ENCODE peak calls at places on chromosomes 16 and 17, in five cellular contexts. One of them, this sample, is unnamed.

GRCh38 chr17:850828-851759 is 68.9 kb downstream of the MRM3 start:
- DNase-seq in K562: no peak
- DNase-seq in HepG2: no peak
- DNase-seq in H1: no peak
- DNase-seq in GM12878: no peak
- DNase-seq in this sample: no peak

GRCh38 chr17:40872416-40872815 is 5.4 kb upstream of the KRT12 start:
- DNase-seq in K562: no peak
- DNase-seq in HepG2: no peak
- DNase-seq in H1: no peak
- DNase-seq in GM12878: no peak
- DNase-seq in this sample: no peak

GRCh38 chr17:48150602-48151001 is 43.0 kb downstream of the SNX11 start:
- DNase-seq in K562: no peak
- DNase-seq in HepG2: no peak
- DNase-seq in H1: no peak
- DNase-seq in GM12878: no peak
- DNase-seq in this sample: no peak

GRCh38 chr16:85428899-85429775 is 184.0 kb upstream of the GSE1 start:
- DNase-seq in K562: no peak
- DNase-seq in HepG2: no peak
- DNase-seq in H1: peak
- DNase-seq in GM12878: no peak
- DNase-seq in this sample: peak

GRCh38 chr17:48244121-48244711 is 136.7 kb downstream of the SNX11 start:
- DNase-seq in K562: no peak
- DNase-seq in HepG2: no peak
- DNase-seq in H1: no peak
- DNase-seq in GM12878: no peak
- DNase-seq in this sample: no peak

GRCh38 chr17:1000597-1001490 is 3.9 kb downstream of the TIMM22 start:
- DNase-seq in K562: no peak
- DNase-seq in HepG2: peak
- DNase-seq in H1: no peak
- DNase-seq in GM12878: no peak
- DNase-seq in this sample: no peak

GRCh38 chr16:81558444-81559175 is 114.0 kb downstream of the CMIP start:
- DNase-seq in K562: peak
- DNase-seq in HepG2: peak
- DNase-seq in H1: no peak
- DNase-seq in GM12878: no peak
- DNase-seq in this sample: no peak

GRCh38 chr17:83055911-83056582 is 23.4 kb upstream of the METRNL start:
- DNase-seq in K562: no peak
- DNase-seq in HepG2: peak
- DNase-seq in H1: peak
- DNase-seq in GM12878: no peak
- DNase-seq in this sample: no peak

GRCh38 chr16:19228057-19228456 is 57.5 kb upstream of the CLEC19A start:
- DNase-seq in K562: no peak
- DNase-seq in HepG2: no peak
- DNase-seq in H1: no peak
- DNase-seq in GM12878: no peak
- DNase-seq in this sample: no peak

GRCh38 chr16:67644038-67644437 is 906 bp upstream of the CARMIL2 start:
- DNase-seq in K562: no peak
- DNase-seq in HepG2: no peak
- DNase-seq in H1: no peak
- DNase-seq in GM12878: no peak
- DNase-seq in this sample: no peak
- TF ChIP-seq ATF2 in K562: no peak
- TF ChIP-seq ATF2 in HepG2: no peak
- TF ChIP-seq ATF2 in H1: no peak
- TF ChIP-seq ATF2 in GM12878: no peak
- TF ChIP-seq ATF2 in this sample: no peak

GRCh38 chr17:80737106-80738019 is 192.7 kb downstream of the RPTOR start:
- DNase-seq in K562: no peak
- DNase-seq in HepG2: no peak
- DNase-seq in H1: no peak
- DNase-seq in GM12878: peak
- DNase-seq in this sample: no peak
- TF ChIP-seq ATF2 in K562: no peak
- TF ChIP-seq ATF2 in HepG2: no peak
- TF ChIP-seq ATF2 in H1: no peak
- TF ChIP-seq ATF2 in GM12878: peak
- TF ChIP-seq ATF2 in this sample: no peak

GRCh38 chr16:5354645-5355044 is 257.1 kb upstream of the EEF2KMT start:
- DNase-seq in K562: no peak
- DNase-seq in HepG2: no peak
- DNase-seq in H1: no peak
- DNase-seq in GM12878: no peak
- DNase-seq in this sample: no peak

GRCh38 chr16:5350118-5350517 is 252.5 kb upstream of the EEF2KMT start:
- DNase-seq in K562: no peak
- DNase-seq in HepG2: no peak
- DNase-seq in H1: no peak
- DNase-seq in GM12878: no peak
- DNase-seq in this sample: no peak

GRCh38 chr16:5349101-5349500 is 251.5 kb upstream of the EEF2KMT start:
- DNase-seq in K562: no peak
- DNase-seq in HepG2: peak
- DNase-seq in H1: no peak
- DNase-seq in GM12878: no peak
- DNase-seq in this sample: no peak

GRCh38 chr16:5347561-5347960 is 250.0 kb upstream of the EEF2KMT start:
- DNase-seq in K562: no peak
- DNase-seq in HepG2: no peak
- DNase-seq in H1: no peak
- DNase-seq in GM12878: no peak
- DNase-seq in this sample: no peak

DNA sequence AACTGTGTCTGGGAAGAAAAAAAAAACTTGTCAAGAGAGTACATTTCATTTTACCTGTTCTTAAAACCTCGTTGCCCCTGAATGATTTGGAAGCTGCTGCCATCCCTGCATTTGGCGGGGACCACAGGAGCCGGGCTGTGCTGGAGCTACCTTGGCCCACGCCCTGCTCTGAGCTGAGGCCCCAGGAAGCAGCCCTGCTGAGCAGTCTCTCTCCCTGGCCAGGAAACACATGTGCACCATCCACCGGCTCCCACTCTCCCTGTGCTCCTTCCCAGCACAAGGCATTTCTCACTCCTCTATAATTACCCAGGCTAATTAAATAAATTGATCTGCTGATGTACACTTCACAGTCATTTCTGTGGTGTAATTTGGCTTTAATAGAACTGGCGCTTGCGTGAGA is 252.1 kb upstream of the EEF2KMT start:
- DNase-seq in K562: no peak
- DNase-seq in HepG2: no peak
- DNase-seq in H1: no peak
- DNase-seq in GM12878: no peak
- DNase-seq in this sample: peak
- TF ChIP-seq ATF2 in K562: no peak
- TF ChIP-seq ATF2 in HepG2: no peak
- TF ChIP-seq ATF2 in H1: no peak
- TF ChIP-seq ATF2 in GM12878: no peak
- TF ChIP-seq ATF2 in this sample: no peak

GRCh38 chr17:9244066-9245052 is 223.0 kb downstream of the NTN1 start:
- DNase-seq in K562: no peak
- DNase-seq in HepG2: no peak
- DNase-seq in H1: no peak
- DNase-seq in GM12878: no peak
- DNase-seq in this sample: no peak
- TF ChIP-seq ATF2 in K562: no peak
- TF ChIP-seq ATF2 in HepG2: no peak
- TF ChIP-seq ATF2 in H1: no peak
- TF ChIP-seq ATF2 in GM12878: no peak
- TF ChIP-seq ATF2 in this sample: no peak

GRCh38 chr16:21614896-21615295 is 15.5 kb downstream of the METTL9 start:
- DNase-seq in K562: no peak
- DNase-seq in HepG2: no peak
- DNase-seq in H1: no peak
- DNase-seq in GM12878: no peak
- DNase-seq in this sample: no peak
- TF ChIP-seq ATF2 in K562: no peak
- TF ChIP-seq ATF2 in HepG2: no peak
- TF ChIP-seq ATF2 in H1: no peak
- TF ChIP-seq ATF2 in GM12878: no peak
- TF ChIP-seq ATF2 in this sample: no peak

DNA sequence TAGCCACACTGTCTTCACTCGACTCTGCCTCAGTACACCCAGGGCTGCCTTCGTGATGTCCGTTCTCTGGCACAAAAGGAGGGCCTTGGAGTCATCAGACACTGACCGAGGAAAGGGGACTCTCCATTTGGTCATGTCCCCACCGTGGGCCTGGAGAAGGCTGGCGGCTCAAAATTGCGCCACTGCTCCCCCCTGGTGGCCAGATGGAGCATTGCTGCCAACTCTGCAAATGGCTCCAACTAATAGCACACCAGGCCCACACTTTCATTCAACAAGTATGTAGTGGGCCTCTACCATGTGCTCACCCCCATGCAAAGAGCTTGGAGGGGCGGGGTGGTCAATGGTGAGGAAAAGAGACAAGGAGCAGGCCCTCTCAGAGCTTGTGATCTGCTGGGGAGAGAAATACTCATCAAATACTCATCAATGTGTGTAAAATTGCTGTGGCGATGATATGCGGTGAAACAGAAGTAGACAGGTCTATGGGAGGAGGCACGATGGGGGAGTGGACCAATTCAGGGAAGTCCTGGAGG is 5.2 kb upstream of the GRIN2C start:
- DNase-seq in K562: peak
- DNase-seq in HepG2: peak
- DNase-seq in H1: peak
- DNase-seq in GM12878: no peak
- DNase-seq in this sample: peak
- TF ChIP-seq ATF2 in K562: no peak
- TF ChIP-seq ATF2 in HepG2: no peak
- TF ChIP-seq ATF2 in H1: no peak
- TF ChIP-seq ATF2 in GM12878: no peak
- TF ChIP-seq ATF2 in this sample: no peak

GRCh38 chr16:68778551-68779231 is 41.6 kb downstream of the CDH1 start:
- DNase-seq in K562: no peak
- DNase-seq in HepG2: no peak
- DNase-seq in H1: no peak
- DNase-seq in GM12878: no peak
- DNase-seq in this sample: peak
- TF ChIP-seq ATF2 in K562: no peak
- TF ChIP-seq ATF2 in HepG2: no peak
- TF ChIP-seq ATF2 in H1: no peak
- TF ChIP-seq ATF2 in GM12878: no peak
- TF ChIP-seq ATF2 in this sample: no peak

DNA sequence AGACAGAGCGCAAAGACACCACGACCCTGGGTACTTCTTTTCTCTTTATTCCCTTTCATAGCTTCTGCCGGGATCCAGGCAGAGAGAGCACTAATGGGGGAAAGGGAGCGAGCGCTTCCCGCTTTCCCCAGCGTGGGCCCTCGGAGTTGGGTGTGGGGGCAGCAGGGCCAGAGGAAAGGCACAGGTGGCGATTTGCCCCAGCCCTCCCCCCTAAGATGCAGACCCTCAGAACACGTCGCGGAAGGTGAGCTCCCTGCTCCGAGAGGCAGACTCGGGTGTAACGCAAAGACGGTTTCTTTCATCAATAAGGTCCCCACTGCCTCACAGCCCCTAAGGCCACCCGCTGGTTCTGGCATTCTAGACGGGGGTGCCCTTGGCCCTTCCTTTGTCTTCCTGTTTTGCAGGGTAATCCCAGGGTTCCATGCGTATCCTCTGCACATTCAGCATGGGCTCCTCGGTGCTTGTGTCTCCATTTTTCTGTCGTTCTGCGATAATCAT is 570 bp upstream of the NME3 start:
- DNase-seq in K562: no peak
- DNase-seq in HepG2: no peak
- DNase-seq in H1: no peak
- DNase-seq in GM12878: no peak
- DNase-seq in this sample: peak
- TF ChIP-seq ATF2 in K562: no peak
- TF ChIP-seq ATF2 in HepG2: no peak
- TF ChIP-seq ATF2 in H1: no peak
- TF ChIP-seq ATF2 in GM12878: no peak
- TF ChIP-seq ATF2 in this sample: no peak

GRCh38 chr17:38897176-38897575 is 27.3 kb downstream of the LASP1 start:
- DNase-seq in K562: no peak
- DNase-seq in HepG2: no peak
- DNase-seq in H1: no peak
- DNase-seq in GM12878: no peak
- DNase-seq in this sample: no peak
- TF ChIP-seq ATF2 in K562: no peak
- TF ChIP-seq ATF2 in HepG2: no peak
- TF ChIP-seq ATF2 in H1: no peak
- TF ChIP-seq ATF2 in GM12878: no peak
- TF ChIP-seq ATF2 in this sample: no peak

This sample was measured in WTC11.